ENCODE peak calls at places on chromosome 14, in six cellular contexts. W is activated B cell treated with CpG ODN at 0.5 μM for 24 hours; C is H54; F is activated gamma-delta T cell; O is GM10248; E is CD8-positive, alpha-beta T cell. N is an unnamed sample.
A peak's percentile ranks its signal among the peaks of the same experiment; 100 is the strongest.

GRCh38 chr14:68359862-68360552 is 432.9 kb downstream of the ZFP36L1 start:
- DNase-seq in W (no peak), C (no peak), F (no peak), O (no peak), E (no peak), N (no peak)

GRCh38 chr14:56400426-56400825 is 179.2 kb upstream of the TMEM260 start:
- DNase-seq in W (no peak), C (no peak), F (no peak), O (no peak), E (no peak), N (no peak)

GRCh38 chr14:34713681-34714319 is 593 bp downstream of the CFL2 start:
- DNase-seq in W (no peak), C (no peak), F (no peak), O (peak; percentile 26), E (no peak), N (peak; percentile 39)

GRCh38 chr14:57671021-57671420 is 177.4 kb upstream of the CCDC198 start:
- DNase-seq in W (no peak), C (no peak), F (no peak), O (no peak), E (no peak), N (no peak)

GRCh38 chr14:66066991-66067788 is 419.0 kb upstream of the CCDC196 start:
- DNase-seq in W (no peak), C (no peak), F (no peak), O (no peak), E (no peak), N (no peak)

GRCh38 chr14:104095426-104096310 is 10.2 kb downstream of the ASPG start:
- DNase-seq in W (no peak), C (no peak), F (no peak), O (no peak), E (no peak), N (no peak)

GRCh38 chr14:71932229-71932951 is at the start of gene RGS6:
- DNase-seq in W (peak; percentile 17), C (no peak), F (no peak), O (peak; percentile 58), E (no peak), N (peak; percentile 78)

GRCh38 chr14:86739761-86740160 is 1209.8 kb downstream of the FLRT2 start:
- DNase-seq in W (no peak), C (no peak), F (no peak), O (no peak), E (no peak), N (no peak)

GRCh38 chr14:104799657-104800599 is 973 bp upstream of the ZBTB42 start:
- DNase-seq in W (peak; percentile 78), C (peak; percentile 61), F (peak; percentile 77), O (peak; percentile 90), E (peak; percentile 44), N (peak; percentile 94)

GRCh38 chr14:50040401-50040775 is 76.0 kb downstream of the VCPKMT start:
- DNase-seq in W (no peak), C (peak; percentile 52), F (no peak), O (peak; percentile 52), E (no peak), N (peak; percentile 53)

GRCh38 chr14:73814158-73814557 is 37.5 kb upstream of the PTGR2 start:
- DNase-seq in W (no peak), C (no peak), F (no peak), O (no peak), E (no peak), N (peak; percentile 54)

GRCh38 chr14:63308723-63309317 is 9.9 kb downstream of the GPHB5 start:
- DNase-seq in W (no peak), C (no peak), F (no peak), O (peak; percentile 22), E (no peak), N (no peak)

GRCh38 chr14:68981539-68981976 is 2.5 kb upstream of the ACTN1 start:
- DNase-seq in W (no peak), C (no peak), F (no peak), O (no peak), E (no peak), N (no peak)

GRCh38 chr14:23638414-23639047 is 2.4 kb downstream of the DHRS2 start:
- DNase-seq in W (no peak), C (no peak), F (no peak), O (peak; percentile 3), E (no peak), N (peak; percentile 7)

GRCh38 chr14:85817430-85817829 is 287.5 kb downstream of the FLRT2 start:
- DNase-seq in W (no peak), C (no peak), F (no peak), O (no peak), E (no peak), N (no peak)

GRCh38 chr14:81981311-81981675 is 447.6 kb upstream of the SEL1L start:
- DNase-seq in W (no peak), C (no peak), F (no peak), O (no peak), E (no peak), N (no peak)

GRCh38 chr14:81516941-81517797 is 16.5 kb downstream of the SEL1L start:
- DNase-seq in W (no peak), C (no peak), F (no peak), O (no peak), E (no peak), N (no peak)

GRCh38 chr14:54182419-54183040 is 214.3 kb upstream of the CDKN3 start:
- DNase-seq in W (no peak), C (no peak), F (no peak), O (no peak), E (no peak), N (no peak)

GRCh38 chr14:62745496-62745895 is 299.8 kb downstream of the KCNH5 start:
- DNase-seq in W (no peak), C (no peak), F (no peak), O (no peak), E (no peak), N (no peak)

GRCh38 chr14:75113932-75114539 is 12.8 kb downstream of the NEK9 start:
- DNase-seq in W (no peak), C (no peak), F (no peak), O (no peak), E (no peak), N (no peak)

GRCh38 chr14:42736408-42736807 is 1129.7 kb downstream of the LRFN5 start:
- DNase-seq in W (no peak), C (no peak), F (no peak), O (no peak), E (no peak), N (no peak)

GRCh38 chr14:74290415-74290814 is 12.3 kb downstream of the ABCD4 start:
- DNase-seq in W (no peak), C (peak; percentile 15), F (no peak), O (no peak), E (no peak), N (peak; percentile 55)

GRCh38 chr14:74980746-74981661 is 21.7 kb upstream of the EIF2B2 start:
- DNase-seq in W (no peak), C (peak; percentile 60), F (no peak), O (peak; percentile 11), E (no peak), N (peak; percentile 25)

GRCh38 chr14:45085004-45085403 is 1.1 kb downstream of the PRPF39 start:
- DNase-seq in W (no peak), C (no peak), F (no peak), O (no peak), E (no peak), N (no peak)

GRCh38 chr14:96479435-96480146 is 22.6 kb upstream of the PAPOLA start:
- DNase-seq in W (no peak), C (no peak), F (no peak), O (no peak), E (no peak), N (no peak)

GRCh38 chr14:104993808-104994591 is 8.4 kb downstream of the CLBA1 start:
- DNase-seq in W (no peak), C (no peak), F (no peak), O (no peak), E (no peak), N (no peak)

GRCh38 chr14:57391609-57392195 is 1.3 kb downstream of the NAA30 start:
- DNase-seq in W (no peak), C (no peak), F (no peak), O (no peak), E (no peak), N (no peak)

GRCh38 chr14:29724991-29725390 is 202.7 kb downstream of the PRKD1 start:
- DNase-seq in W (no peak), C (no peak), F (no peak), O (no peak), E (no peak), N (no peak)

GRCh38 chr14:49946320-49947141 is 53.6 kb downstream of the ARF6 start:
- DNase-seq in W (no peak), C (peak; percentile 29), F (no peak), O (no peak), E (no peak), N (no peak)

GRCh38 chr14:103008768-103009342 is 48.5 kb downstream of the CDC42BPB start:
- DNase-seq in W (no peak), C (no peak), F (no peak), O (no peak), E (no peak), N (no peak)

GRCh38 chr14:69354383-69355154 is 43.5 kb downstream of the ERH start:
- DNase-seq in W (peak; percentile 60), C (no peak), F (no peak), O (peak; percentile 91), E (peak; percentile 7), N (peak; percentile 91)

GRCh38 chr14:41718477-41719166 is 111.9 kb downstream of the LRFN5 start:
- DNase-seq in W (no peak), C (no peak), F (no peak), O (no peak), E (no peak), N (no peak)

GRCh38 chr14:95173518-95173917 is 16.2 kb upstream of the DICER1 start:
- DNase-seq in W (no peak), C (no peak), F (no peak), O (no peak), E (no peak), N (no peak)

GRCh38 chr14:23141706-23142467 is 22.8 kb upstream of the CEBPE start:
- DNase-seq in W (no peak), C (peak; percentile 15), F (no peak), O (no peak), E (no peak), N (no peak)

GRCh38 chr14:56379956-56380355 is 199.6 kb upstream of the TMEM260 start:
- DNase-seq in W (no peak), C (no peak), F (no peak), O (no peak), E (no peak), N (no peak)

GRCh38 chr14:42469637-42470426 is 863.2 kb downstream of the LRFN5 start:
- DNase-seq in W (no peak), C (peak; percentile 18), F (no peak), O (no peak), E (no peak), N (no peak)